ENCODE peak calls at places on chromosomes 16 and 17, in five cellular contexts. One of them, this sample, is unnamed.

GRCh38 chr17:49588726-49589555 is 13.3 kb downstream of the NXPH3 start:
- DNase-seq in PC-9: no peak
- DNase-seq in IMR-90: peak
- DNase-seq in GM12865: no peak
- DNase-seq in cerebellar nuclear complex: no peak
- DNase-seq in this sample: no peak

GRCh38 chr16:49473773-49474172 is 100.2 kb downstream of the C16orf78 start:
- DNase-seq in PC-9: no peak
- DNase-seq in IMR-90: no peak
- DNase-seq in GM12865: no peak
- DNase-seq in cerebellar nuclear complex: no peak
- DNase-seq in this sample: no peak

GRCh38 chr17:82366749-82367148 is 4.8 kb upstream of the UTS2R start:
- DNase-seq in PC-9: no peak
- DNase-seq in IMR-90: no peak
- DNase-seq in GM12865: no peak
- DNase-seq in cerebellar nuclear complex: no peak
- DNase-seq in this sample: no peak

GRCh38 chr16:89869911-89870310 is 3.5 kb upstream of the TCF25 start:
- DNase-seq in PC-9: no peak
- DNase-seq in IMR-90: no peak
- DNase-seq in GM12865: no peak
- DNase-seq in cerebellar nuclear complex: no peak
- DNase-seq in this sample: no peak

GRCh38 chr17:39756376-39757079 is 18.8 kb downstream of the GRB7 start:
- DNase-seq in PC-9: no peak
- DNase-seq in IMR-90: no peak
- DNase-seq in GM12865: no peak
- DNase-seq in cerebellar nuclear complex: no peak
- DNase-seq in this sample: no peak

GRCh38 chr17:44981221-44981968 is 13.3 kb upstream of the C1QL1 start:
- DNase-seq in PC-9: peak
- DNase-seq in IMR-90: peak
- DNase-seq in GM12865: no peak
- DNase-seq in cerebellar nuclear complex: no peak
- DNase-seq in this sample: peak

GRCh38 chr17:1241904-1242303 is 28.3 kb upstream of the BHLHA9 start:
- DNase-seq in PC-9: no peak
- DNase-seq in IMR-90: peak
- DNase-seq in GM12865: no peak
- DNase-seq in cerebellar nuclear complex: no peak
- DNase-seq in this sample: no peak

GRCh38 chr16:59067207-59067606 is 333.1 kb upstream of the GOT2 start:
- DNase-seq in PC-9: no peak
- DNase-seq in IMR-90: peak
- DNase-seq in GM12865: no peak
- DNase-seq in cerebellar nuclear complex: no peak
- DNase-seq in this sample: no peak

GRCh38 chr17:77800832-77801231 is 157.7 kb upstream of the TNRC6C start:
- DNase-seq in PC-9: no peak
- DNase-seq in IMR-90: no peak
- DNase-seq in GM12865: no peak
- DNase-seq in cerebellar nuclear complex: no peak
- DNase-seq in this sample: no peak

GRCh38 chr16:46638947-46639925 is 18.1 kb upstream of the SHCBP1 start:
- DNase-seq in PC-9: no peak
- DNase-seq in IMR-90: peak
- DNase-seq in GM12865: no peak
- DNase-seq in cerebellar nuclear complex: no peak
- DNase-seq in this sample: peak

GRCh38 chr17:42087736-42088705 is 10.3 kb downstream of the ZNF385C start:
- DNase-seq in PC-9: no peak
- DNase-seq in IMR-90: no peak
- DNase-seq in GM12865: no peak
- DNase-seq in cerebellar nuclear complex: no peak
- DNase-seq in this sample: no peak

GRCh38 chr16:80569440-80570105 is 28.8 kb downstream of the DYNLRB2 start:
- DNase-seq in PC-9: no peak
- DNase-seq in IMR-90: peak
- DNase-seq in GM12865: peak
- DNase-seq in cerebellar nuclear complex: no peak
- DNase-seq in this sample: peak

GRCh38 chr16:3112881-3113574 is 642 bp downstream of the ZNF205 start:
- DNase-seq in PC-9: no peak
- DNase-seq in IMR-90: peak
- DNase-seq in GM12865: no peak
- DNase-seq in cerebellar nuclear complex: no peak
- DNase-seq in this sample: no peak

GRCh38 chr16:66409156-66409555 is 17.9 kb upstream of the BEAN1 start:
- DNase-seq in PC-9: peak
- DNase-seq in IMR-90: peak
- DNase-seq in GM12865: no peak
- DNase-seq in cerebellar nuclear complex: no peak
- DNase-seq in this sample: peak

GRCh38 chr17:5237541-5238016 is 2.9 kb upstream of the SCIMP start:
- DNase-seq in PC-9: peak
- DNase-seq in IMR-90: peak
- DNase-seq in GM12865: peak
- DNase-seq in cerebellar nuclear complex: no peak
- DNase-seq in this sample: peak

GRCh38 chr17:35082073-35082657 is 18.7 kb upstream of the RFFL start:
- DNase-seq in PC-9: peak
- DNase-seq in IMR-90: peak
- DNase-seq in GM12865: peak
- DNase-seq in cerebellar nuclear complex: no peak
- DNase-seq in this sample: peak

GRCh38 chr17:77425791-77426641 is 285.2 kb downstream of the SEC14L1 start:
- DNase-seq in PC-9: no peak
- DNase-seq in IMR-90: peak
- DNase-seq in GM12865: no peak
- DNase-seq in cerebellar nuclear complex: no peak
- DNase-seq in this sample: peak

GRCh38 chr17:67574658-67575293 is 143.0 kb upstream of the NOL11 start:
- DNase-seq in PC-9: no peak
- DNase-seq in IMR-90: no peak
- DNase-seq in GM12865: peak
- DNase-seq in cerebellar nuclear complex: no peak
- DNase-seq in this sample: no peak

GRCh38 chr16:66606000-66606751 is 1.7 kb downstream of the CMTM3 start:
- DNase-seq in PC-9: no peak
- DNase-seq in IMR-90: no peak
- DNase-seq in GM12865: peak
- DNase-seq in cerebellar nuclear complex: no peak
- DNase-seq in this sample: no peak

GRCh38 chr17:46124695-46125592 is 68.3 kb downstream of the KANSL1 start:
- DNase-seq in PC-9: no peak
- DNase-seq in IMR-90: no peak
- DNase-seq in GM12865: no peak
- DNase-seq in cerebellar nuclear complex: no peak
- DNase-seq in this sample: no peak

GRCh38 chr16:78705694-78706093 is 606.2 kb downstream of the WWOX start:
- DNase-seq in PC-9: peak
- DNase-seq in IMR-90: peak
- DNase-seq in GM12865: peak
- DNase-seq in cerebellar nuclear complex: no peak
- DNase-seq in this sample: peak

GRCh38 chr17:2634361-2634960 is 41.0 kb downstream of the PAFAH1B1 start:
- DNase-seq in PC-9: peak
- DNase-seq in IMR-90: peak
- DNase-seq in GM12865: no peak
- DNase-seq in cerebellar nuclear complex: no peak
- DNase-seq in this sample: peak

GRCh38 chr16:49828545-49829267 is 27.2 kb downstream of the ZNF423 start:
- DNase-seq in PC-9: no peak
- DNase-seq in IMR-90: no peak
- DNase-seq in GM12865: no peak
- DNase-seq in cerebellar nuclear complex: no peak
- DNase-seq in this sample: no peak

GRCh38 chr16:50272687-50273381 is 6.5 kb downstream of the ADCY7 start:
- DNase-seq in PC-9: no peak
- DNase-seq in IMR-90: no peak
- DNase-seq in GM12865: no peak
- DNase-seq in cerebellar nuclear complex: no peak
- DNase-seq in this sample: no peak

GRCh38 chr16:30948087-30948955 is 547 bp upstream of the ORAI3 start:
- DNase-seq in PC-9: peak
- DNase-seq in IMR-90: peak
- DNase-seq in GM12865: peak
- DNase-seq in cerebellar nuclear complex: peak
- DNase-seq in this sample: peak

GRCh38 chr16:83689385-83689831 is 118.4 kb upstream of the HSBP1 start:
- DNase-seq in PC-9: peak
- DNase-seq in IMR-90: peak
- DNase-seq in GM12865: peak
- DNase-seq in cerebellar nuclear complex: no peak
- DNase-seq in this sample: peak

GRCh38 chr17:8453326-8453725 is 17.6 kb downstream of the NDEL1 start:
- DNase-seq in PC-9: no peak
- DNase-seq in IMR-90: no peak
- DNase-seq in GM12865: no peak
- DNase-seq in cerebellar nuclear complex: no peak
- DNase-seq in this sample: no peak

GRCh38 chr16:3456374-3456773 is 12.9 kb downstream of the NAA60 start:
- DNase-seq in PC-9: no peak
- DNase-seq in IMR-90: peak
- DNase-seq in GM12865: no peak
- DNase-seq in cerebellar nuclear complex: no peak
- DNase-seq in this sample: no peak

GRCh38 chr17:68399638-68400403 is 57.5 kb downstream of the WIPI1 start:
- DNase-seq in PC-9: no peak
- DNase-seq in IMR-90: peak
- DNase-seq in GM12865: peak
- DNase-seq in cerebellar nuclear complex: no peak
- DNase-seq in this sample: no peak

GRCh38 chr16:55605756-55606155 is 39.3 kb downstream of the CAPNS2 start:
- DNase-seq in PC-9: no peak
- DNase-seq in IMR-90: no peak
- DNase-seq in GM12865: no peak
- DNase-seq in cerebellar nuclear complex: no peak
- DNase-seq in this sample: peak

GRCh38 chr16:1054660-1055556 is 17.6 kb upstream of the SSTR5 start:
- DNase-seq in PC-9: no peak
- DNase-seq in IMR-90: peak
- DNase-seq in GM12865: peak
- DNase-seq in cerebellar nuclear complex: no peak
- DNase-seq in this sample: peak

GRCh38 chr17:38918129-38918913 is 7.1 kb upstream of the LASP1NB start:
- DNase-seq in PC-9: no peak
- DNase-seq in IMR-90: no peak
- DNase-seq in GM12865: no peak
- DNase-seq in cerebellar nuclear complex: no peak
- DNase-seq in this sample: no peak